ENCODE peak calls at places on chromosome X, in five cellular contexts. One of them, this sample, is unnamed.

GRCh38 chrX:134472041-134472440 is 12.1 kb downstream of the HPRT1 start:
- DNase-seq in stimulated activated CD4-positive, alpha-beta T cell treated with anti-CD3 and anti-CD28 coated beads, Interleukin-4, amount 100 ng/mL, for 24 hours: no peak
- DNase-seq in fibroblast of mammary gland: no peak
- DNase-seq in NCI-H146: no peak
- DNase-seq in tibial nerve: no peak
- DNase-seq in this sample: no peak

GRCh38 chrX:140713174-140713539 is 3.6 kb downstream of the LINC00632 start:
- DNase-seq in stimulated activated CD4-positive, alpha-beta T cell treated with anti-CD3 and anti-CD28 coated beads, Interleukin-4, amount 100 ng/mL, for 24 hours: no peak
- DNase-seq in fibroblast of mammary gland: no peak
- DNase-seq in NCI-H146: no peak
- DNase-seq in tibial nerve: no peak
- DNase-seq in this sample: no peak

GRCh38 chrX:150502091-150502490 is 66.3 kb upstream of the MTM1 start:
- DNase-seq in stimulated activated CD4-positive, alpha-beta T cell treated with anti-CD3 and anti-CD28 coated beads, Interleukin-4, amount 100 ng/mL, for 24 hours: no peak
- DNase-seq in fibroblast of mammary gland: no peak
- DNase-seq in NCI-H146: no peak
- DNase-seq in tibial nerve: no peak
- DNase-seq in this sample: no peak

GRCh38 chrX:9899640-9900075 is 67.5 kb upstream of the CLDN34 start:
- DNase-seq in stimulated activated CD4-positive, alpha-beta T cell treated with anti-CD3 and anti-CD28 coated beads, Interleukin-4, amount 100 ng/mL, for 24 hours: peak
- DNase-seq in fibroblast of mammary gland: peak
- DNase-seq in NCI-H146: no peak
- DNase-seq in tibial nerve: no peak
- DNase-seq in this sample: no peak

GRCh38 chrX:66675541-66675940 is 36.7 kb upstream of the EDA2R start:
- DNase-seq in stimulated activated CD4-positive, alpha-beta T cell treated with anti-CD3 and anti-CD28 coated beads, Interleukin-4, amount 100 ng/mL, for 24 hours: no peak
- DNase-seq in fibroblast of mammary gland: peak
- DNase-seq in NCI-H146: no peak
- DNase-seq in tibial nerve: no peak
- DNase-seq in this sample: no peak

GRCh38 chrX:12978205-12979010 is 3.5 kb downstream of the TMSB4X start:
- DNase-seq in stimulated activated CD4-positive, alpha-beta T cell treated with anti-CD3 and anti-CD28 coated beads, Interleukin-4, amount 100 ng/mL, for 24 hours: peak
- DNase-seq in fibroblast of mammary gland: peak
- DNase-seq in NCI-H146: peak
- DNase-seq in tibial nerve: no peak
- DNase-seq in this sample: peak

GRCh38 chrX:2500681-2501151 is at the start of the genes DHRSX and ZBED1:
- DNase-seq in stimulated activated CD4-positive, alpha-beta T cell treated with anti-CD3 and anti-CD28 coated beads, Interleukin-4, amount 100 ng/mL, for 24 hours: peak
- DNase-seq in fibroblast of mammary gland: no peak
- DNase-seq in NCI-H146: no peak
- DNase-seq in tibial nerve: no peak
- DNase-seq in this sample: no peak

GRCh38 chrX:39984191-39984956 is 113.4 kb downstream of the BCOR start:
- DNase-seq in stimulated activated CD4-positive, alpha-beta T cell treated with anti-CD3 and anti-CD28 coated beads, Interleukin-4, amount 100 ng/mL, for 24 hours: no peak
- DNase-seq in fibroblast of mammary gland: peak
- DNase-seq in NCI-H146: no peak
- DNase-seq in tibial nerve: no peak
- DNase-seq in this sample: no peak

GRCh38 chrX:119784747-119785446 is 6.5 kb downstream of the RPL39 start:
- DNase-seq in stimulated activated CD4-positive, alpha-beta T cell treated with anti-CD3 and anti-CD28 coated beads, Interleukin-4, amount 100 ng/mL, for 24 hours: peak
- DNase-seq in fibroblast of mammary gland: peak
- DNase-seq in NCI-H146: peak
- DNase-seq in tibial nerve: no peak
- DNase-seq in this sample: peak

GRCh38 chrX:106263817-106264216 is 95.7 kb downstream of the PWWP3B start:
- DNase-seq in stimulated activated CD4-positive, alpha-beta T cell treated with anti-CD3 and anti-CD28 coated beads, Interleukin-4, amount 100 ng/mL, for 24 hours: no peak
- DNase-seq in fibroblast of mammary gland: peak
- DNase-seq in NCI-H146: no peak
- DNase-seq in tibial nerve: no peak
- DNase-seq in this sample: no peak

GRCh38 chrX:106948641-106949040 is 28.4 kb downstream of the CLDN2 start:
- DNase-seq in stimulated activated CD4-positive, alpha-beta T cell treated with anti-CD3 and anti-CD28 coated beads, Interleukin-4, amount 100 ng/mL, for 24 hours: no peak
- DNase-seq in fibroblast of mammary gland: peak
- DNase-seq in NCI-H146: no peak
- DNase-seq in tibial nerve: no peak
- DNase-seq in this sample: no peak

GRCh38 chrX:40383360-40383759 is 197.4 kb upstream of the ATP6AP2 start:
- DNase-seq in stimulated activated CD4-positive, alpha-beta T cell treated with anti-CD3 and anti-CD28 coated beads, Interleukin-4, amount 100 ng/mL, for 24 hours: no peak
- DNase-seq in fibroblast of mammary gland: no peak
- DNase-seq in NCI-H146: no peak
- DNase-seq in tibial nerve: no peak
- DNase-seq in this sample: no peak

GRCh38 chrX:44903107-44903506 is 30.1 kb downstream of the KDM6A start:
- DNase-seq in stimulated activated CD4-positive, alpha-beta T cell treated with anti-CD3 and anti-CD28 coated beads, Interleukin-4, amount 100 ng/mL, for 24 hours: peak
- DNase-seq in fibroblast of mammary gland: peak
- DNase-seq in NCI-H146: no peak
- DNase-seq in tibial nerve: no peak
- DNase-seq in this sample: no peak

GRCh38 chrX:132603700-132604286 is 115.0 kb upstream of the MBNL3 start:
- DNase-seq in stimulated activated CD4-positive, alpha-beta T cell treated with anti-CD3 and anti-CD28 coated beads, Interleukin-4, amount 100 ng/mL, for 24 hours: no peak
- DNase-seq in fibroblast of mammary gland: no peak
- DNase-seq in NCI-H146: no peak
- DNase-seq in tibial nerve: no peak
- DNase-seq in this sample: no peak

GRCh38 chrX:64204252-64204651 is 1.3 kb downstream of the AMER1 start:
- DNase-seq in stimulated activated CD4-positive, alpha-beta T cell treated with anti-CD3 and anti-CD28 coated beads, Interleukin-4, amount 100 ng/mL, for 24 hours: no peak
- DNase-seq in fibroblast of mammary gland: peak
- DNase-seq in NCI-H146: peak
- DNase-seq in tibial nerve: peak
- DNase-seq in this sample: no peak

GRCh38 chrX:2652106-2652505 is 39.0 kb upstream of the CD99 start:
- DNase-seq in stimulated activated CD4-positive, alpha-beta T cell treated with anti-CD3 and anti-CD28 coated beads, Interleukin-4, amount 100 ng/mL, for 24 hours: no peak
- DNase-seq in fibroblast of mammary gland: no peak
- DNase-seq in NCI-H146: no peak
- DNase-seq in tibial nerve: no peak
- DNase-seq in this sample: no peak

GRCh38 chrX:40112996-40113395 is 15.2 kb upstream of the BCOR start:
- DNase-seq in stimulated activated CD4-positive, alpha-beta T cell treated with anti-CD3 and anti-CD28 coated beads, Interleukin-4, amount 100 ng/mL, for 24 hours: no peak
- DNase-seq in fibroblast of mammary gland: no peak
- DNase-seq in NCI-H146: no peak
- DNase-seq in tibial nerve: no peak
- DNase-seq in this sample: no peak

GRCh38 chrX:5236096-5236495 is 992.6 kb downstream of the NLGN4X start:
- DNase-seq in stimulated activated CD4-positive, alpha-beta T cell treated with anti-CD3 and anti-CD28 coated beads, Interleukin-4, amount 100 ng/mL, for 24 hours: no peak
- DNase-seq in fibroblast of mammary gland: no peak
- DNase-seq in NCI-H146: peak
- DNase-seq in tibial nerve: no peak
- DNase-seq in this sample: peak

GRCh38 chrX:63635750-63636149 is 149.3 kb downstream of the ARHGEF9 start:
- DNase-seq in stimulated activated CD4-positive, alpha-beta T cell treated with anti-CD3 and anti-CD28 coated beads, Interleukin-4, amount 100 ng/mL, for 24 hours: no peak
- DNase-seq in fibroblast of mammary gland: no peak
- DNase-seq in NCI-H146: no peak
- DNase-seq in tibial nerve: no peak
- DNase-seq in this sample: no peak

This sample was measured in AML-193.